ENCODE peak calls at places on chromosomes 7 and 10, in four cellular contexts. Y, F, S and E are unnamed samples.

GRCh38 chr7:2595258-2595860 is 36.4 kb upstream of the TTYH3 start:
- DNase-seq in Y (no peak), F (no peak), S (no peak), E (no peak)

GRCh38 chr10:125772864-125773180 is 2.8 kb downstream of the MMP21 start:
- DNase-seq in Y (no peak), F (no peak), S (no peak), E (no peak)

GRCh38 chr10:65602182-65602865 is 1323.5 kb upstream of the LRRTM3 start:
- DNase-seq in Y (no peak), F (no peak), S (no peak), E (no peak)

GRCh38 chr10:90480466-90480865 is 377.4 kb downstream of the HTR7 start:
- DNase-seq in Y (no peak), F (no peak), S (no peak), E (no peak)

GRCh38 chr10:47013469-47014169 is 102.4 kb downstream of the PTPN20 start:
- DNase-seq in Y (no peak), F (peak), S (no peak), E (no peak)

GRCh38 chr10:97425964-97426775 is at the start of gene PGAM1:
- DNase-seq in Y (peak), F (peak), S (peak), E (peak)

GRCh38 chr10:97320480-97321031 is 1.5 kb downstream of the FRAT1 start:
- DNase-seq in Y (no peak), F (peak), S (peak), E (no peak)

GRCh38 chr10:35650894-35651293 is 8.8 kb upstream of the FZD8 start:
- DNase-seq in Y (no peak), F (no peak), S (no peak), E (no peak)

GRCh38 chr7:192701-193536 is 548 bp downstream of the FAM20C start:
- DNase-seq in Y (no peak), F (no peak), S (no peak), E (peak)

GRCh38 chr7:25712500-25712899 is 439.5 kb upstream of the NFE2L3 start:
- DNase-seq in Y (no peak), F (no peak), S (no peak), E (no peak)